ENCODE peak calls at places on chromosomes 6 and 20, in five cellular contexts. One of them, this sample, is unnamed.

GRCh38 chr6:358847-359246 is 32.7 kb upstream of the IRF4 start:
- DNase-seq in GM12878: no peak
- DNase-seq in HepG2: no peak
- DNase-seq in K562: no peak
- DNase-seq in SK-N-SH: no peak
- DNase-seq in this sample: no peak

GRCh38 chr6:118859517-118860064 is 34.4 kb upstream of the ASF1A start:
- DNase-seq in GM12878: no peak
- DNase-seq in K562: no peak
- DNase-seq in HepG2: no peak
- DNase-seq in SK-N-SH: no peak
- DNase-seq in this sample: no peak

GRCh38 chr6:56026461-56027180 is 151.2 kb upstream of the BMP5 start:
- DNase-seq in HepG2: no peak
- DNase-seq in K562: no peak
- DNase-seq in GM12878: no peak
- DNase-seq in SK-N-SH: no peak
- DNase-seq in this sample: no peak

GRCh38 chr6:43886067-43886461 is 116.1 kb downstream of the VEGFA start:
- DNase-seq in K562: no peak
- DNase-seq in SK-N-SH: no peak
- DNase-seq in GM12878: no peak
- DNase-seq in HepG2: no peak
- DNase-seq in this sample: no peak

GRCh38 chr6:48979806-48980205 is 483.2 kb downstream of the MMUT start:
- DNase-seq in HepG2: no peak
- DNase-seq in GM12878: no peak
- DNase-seq in SK-N-SH: no peak
- DNase-seq in K562: no peak
- DNase-seq in this sample: no peak

GRCh38 chr6:161265975-161266374 is 7.9 kb downstream of the AGPAT4 start:
- DNase-seq in GM12878: no peak
- DNase-seq in HepG2: no peak
- DNase-seq in SK-N-SH: no peak
- DNase-seq in K562: no peak
- DNase-seq in this sample: no peak

GRCh38 chr20:49846206-49846807 is 33.7 kb downstream of the SLC9A8 start:
- DNase-seq in SK-N-SH: peak
- DNase-seq in GM12878: no peak
- DNase-seq in K562: peak
- DNase-seq in HepG2: peak
- DNase-seq in this sample: peak

GRCh38 chr6:168095171-168095691 is 16.2 kb upstream of the FRMD1 start:
- DNase-seq in HepG2: no peak
- DNase-seq in GM12878: no peak
- DNase-seq in SK-N-SH: no peak
- DNase-seq in K562: no peak
- DNase-seq in this sample: no peak

GRCh38 chr6:90687751-90688380 is 101.0 kb upstream of the MAP3K7 start:
- DNase-seq in K562: no peak
- DNase-seq in HepG2: no peak
- DNase-seq in GM12878: no peak
- DNase-seq in SK-N-SH: no peak
- DNase-seq in this sample: no peak

DNA sequence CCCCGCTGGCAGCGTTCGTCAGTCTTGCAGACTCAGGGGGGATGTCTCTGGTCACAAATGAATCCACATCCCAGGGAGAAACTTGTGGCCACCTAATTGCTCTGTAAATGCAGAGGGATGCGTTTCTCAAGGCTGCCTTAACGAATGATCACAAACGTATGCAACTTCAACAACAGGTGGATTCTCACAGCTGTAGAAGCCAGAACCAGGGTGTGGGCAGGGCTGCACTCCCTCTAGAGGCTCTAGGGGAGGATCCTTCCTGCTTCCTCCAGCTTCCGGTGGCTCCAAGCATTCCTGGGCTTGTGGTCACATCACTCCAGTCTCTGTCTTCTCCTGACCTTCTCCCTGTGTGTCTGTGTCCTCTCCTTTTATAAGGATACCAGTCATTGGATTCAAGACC is 3.3 kb upstream of the TAF4 start:
- DNase-seq in SK-N-SH: no peak
- DNase-seq in HepG2: no peak
- DNase-seq in GM12878: no peak
- DNase-seq in K562: no peak
- DNase-seq in this sample: no peak
- TF ChIP-seq FOXM1 in SK-N-SH: no peak
- TF ChIP-seq FOXM1 in HepG2: no peak
- TF ChIP-seq FOXM1 in GM12878: no peak
- TF ChIP-seq FOXM1 in K562: no peak
- TF ChIP-seq FOXM1 in this sample: no peak

GRCh38 chr6:47405273-47405672 is 72.3 kb upstream of the CD2AP start:
- DNase-seq in HepG2: no peak
- DNase-seq in K562: no peak
- DNase-seq in GM12878: no peak
- DNase-seq in SK-N-SH: no peak
- DNase-seq in this sample: no peak
- TF ChIP-seq FOXM1 in HepG2: no peak
- TF ChIP-seq FOXM1 in K562: no peak
- TF ChIP-seq FOXM1 in GM12878: no peak
- TF ChIP-seq FOXM1 in SK-N-SH: no peak
- TF ChIP-seq FOXM1 in this sample: no peak

GRCh38 chr6:16476861-16477260 is 238.5 kb downstream of the GMPR start:
- DNase-seq in K562: no peak
- DNase-seq in HepG2: no peak
- DNase-seq in GM12878: peak
- DNase-seq in SK-N-SH: no peak
- DNase-seq in this sample: no peak
- TF ChIP-seq FOXM1 in K562: no peak
- TF ChIP-seq FOXM1 in HepG2: no peak
- TF ChIP-seq FOXM1 in GM12878: peak
- TF ChIP-seq FOXM1 in SK-N-SH: no peak
- TF ChIP-seq FOXM1 in this sample: no peak

GRCh38 chr6:165118736-165119135 is 190.7 kb downstream of the C6orf118 start:
- DNase-seq in GM12878: no peak
- DNase-seq in K562: no peak
- DNase-seq in HepG2: no peak
- DNase-seq in SK-N-SH: no peak
- DNase-seq in this sample: no peak

GRCh38 chr6:165117806-165118205 is 191.6 kb downstream of the C6orf118 start:
- DNase-seq in GM12878: no peak
- DNase-seq in HepG2: no peak
- DNase-seq in K562: no peak
- DNase-seq in SK-N-SH: no peak
- DNase-seq in this sample: no peak

GRCh38 chr6:165117121-165117520 is 192.3 kb downstream of the C6orf118 start:
- DNase-seq in HepG2: no peak
- DNase-seq in GM12878: no peak
- DNase-seq in SK-N-SH: no peak
- DNase-seq in K562: no peak
- DNase-seq in this sample: no peak

DNA sequence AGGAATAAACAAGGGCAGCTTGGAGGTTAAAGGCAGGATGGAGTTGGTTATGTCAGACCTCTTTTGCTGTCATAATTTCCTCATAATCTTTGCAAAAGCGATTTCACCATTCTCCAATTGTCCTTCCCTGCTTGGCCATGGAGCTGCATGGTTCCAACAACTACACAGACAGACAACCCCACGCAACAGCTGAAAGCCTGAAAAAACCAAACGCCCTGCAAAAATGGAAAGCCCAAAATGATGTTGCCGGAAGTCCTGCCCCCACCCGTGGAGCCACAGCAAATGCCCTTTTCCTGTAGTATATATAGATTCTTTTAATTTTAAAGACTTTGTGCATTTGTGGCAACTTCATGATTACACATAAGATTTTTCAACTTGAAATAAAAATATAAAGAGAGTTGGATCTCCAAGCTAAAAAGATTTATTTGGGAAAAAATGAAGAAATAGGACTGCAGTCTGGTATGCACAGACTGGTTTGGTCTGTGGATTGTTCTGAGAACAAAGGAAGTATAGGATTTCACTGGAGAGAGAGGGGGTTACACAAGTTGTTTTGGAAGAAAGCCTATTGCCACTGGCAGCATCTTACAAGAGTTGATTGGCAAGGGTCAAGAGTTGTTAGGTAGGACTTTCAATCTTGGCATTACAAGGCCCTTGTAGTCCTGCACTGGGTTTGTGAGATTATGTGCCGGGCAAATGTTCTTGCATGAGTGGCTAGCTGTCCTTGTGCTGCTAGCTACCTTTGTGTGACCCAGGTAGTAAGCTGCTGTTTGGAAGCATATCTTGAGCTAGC is 190.0 kb downstream of the C6orf118 start:
- DNase-seq in HepG2: no peak
- DNase-seq in GM12878: no peak
- DNase-seq in K562: no peak
- DNase-seq in SK-N-SH: no peak
- DNase-seq in this sample: no peak
- TF ChIP-seq FOXM1 in HepG2: no peak
- TF ChIP-seq FOXM1 in GM12878: no peak
- TF ChIP-seq FOXM1 in K562: no peak
- TF ChIP-seq FOXM1 in SK-N-SH: no peak
- TF ChIP-seq FOXM1 in this sample: no peak

GRCh38 chr20:63374532-63374931 is 13.4 kb upstream of the CHRNA4 start:
- DNase-seq in HepG2: no peak
- DNase-seq in K562: no peak
- DNase-seq in SK-N-SH: no peak
- DNase-seq in GM12878: no peak
- DNase-seq in this sample: no peak
- TF ChIP-seq FOXM1 in HepG2: no peak
- TF ChIP-seq FOXM1 in K562: no peak
- TF ChIP-seq FOXM1 in SK-N-SH: no peak
- TF ChIP-seq FOXM1 in GM12878: no peak
- TF ChIP-seq FOXM1 in this sample: no peak

GRCh38 chr6:37889015-37889885 is 69.7 kb downstream of the ZFAND3 start:
- DNase-seq in HepG2: no peak
- DNase-seq in K562: no peak
- DNase-seq in SK-N-SH: no peak
- DNase-seq in GM12878: no peak
- DNase-seq in this sample: no peak
- TF ChIP-seq FOXM1 in HepG2: no peak
- TF ChIP-seq FOXM1 in K562: no peak
- TF ChIP-seq FOXM1 in SK-N-SH: no peak
- TF ChIP-seq FOXM1 in GM12878: no peak
- TF ChIP-seq FOXM1 in this sample: no peak

DNA sequence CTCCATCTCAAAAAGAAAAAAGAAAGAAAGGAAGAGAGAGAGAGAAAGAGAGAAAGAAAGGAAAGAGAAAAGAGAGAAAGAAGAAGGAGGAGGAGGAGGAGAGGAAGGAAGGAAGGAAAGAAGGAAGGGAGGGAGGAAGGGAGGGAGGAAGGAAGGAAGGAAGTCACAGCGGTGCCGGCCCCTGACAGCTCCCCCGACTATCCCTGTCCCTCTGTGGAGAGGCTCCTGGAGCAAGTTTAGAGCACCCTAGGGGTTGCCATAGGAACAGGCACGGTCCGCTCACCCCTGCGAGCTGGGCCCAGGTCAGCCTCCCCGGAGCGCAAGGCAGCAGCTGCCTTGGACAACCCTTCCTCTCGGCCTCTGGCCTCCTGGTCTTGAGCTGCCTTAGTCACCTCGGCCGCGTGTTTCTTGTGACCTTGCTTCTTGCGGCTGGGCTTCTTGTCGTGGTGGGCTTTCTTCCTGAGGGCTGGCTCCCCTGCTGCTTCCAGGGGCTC is 6.8 kb downstream of the BNIP5 start:
- DNase-seq in SK-N-SH: no peak
- DNase-seq in HepG2: no peak
- DNase-seq in GM12878: no peak
- DNase-seq in K562: no peak
- DNase-seq in this sample: no peak
- TF ChIP-seq FOXM1 in SK-N-SH: no peak
- TF ChIP-seq FOXM1 in HepG2: no peak
- TF ChIP-seq FOXM1 in GM12878: no peak
- TF ChIP-seq FOXM1 in K562: no peak
- TF ChIP-seq FOXM1 in this sample: no peak

This sample was measured in HEK293T.